ENCODE peak calls at places on chromosomes 12 and 14, in four cellular contexts. One of them, this sample, is unnamed.
A peak's percentile ranks its signal among the peaks of the same experiment; 100 is the strongest.

GRCh38 chr12:72074065-72074464 is 135.4 kb downstream of the TPH2 start:
- DNase-seq in stimulated activated CD4-positive, alpha-beta T cell treated with anti-CD3 and anti-CD28 coated beads, Interleukin-15, amount 100 ng/mL, for 48 hours: no peak
- DNase-seq in WERI-Rb-1: no peak
- DNase-seq in EL: no peak
- DNase-seq in this sample: no peak

GRCh38 chr12:65461017-65461416 is 182.5 kb downstream of the MSRB3 start:
- DNase-seq in stimulated activated CD4-positive, alpha-beta T cell treated with anti-CD3 and anti-CD28 coated beads, Interleukin-15, amount 100 ng/mL, for 48 hours: no peak
- DNase-seq in WERI-Rb-1: no peak
- DNase-seq in EL: no peak
- DNase-seq in this sample: no peak

GRCh38 chr14:22386924-22387775 is 201.9 kb downstream of the DAD1 start:
- DNase-seq in stimulated activated CD4-positive, alpha-beta T cell treated with anti-CD3 and anti-CD28 coated beads, Interleukin-15, amount 100 ng/mL, for 48 hours: no peak
- DNase-seq in WERI-Rb-1: peak; percentile 64
- DNase-seq in EL: peak; percentile 72
- DNase-seq in this sample: peak; percentile 77

GRCh38 chr14:69092840-69093422 is 60.0 kb downstream of the DCAF5 start:
- DNase-seq in stimulated activated CD4-positive, alpha-beta T cell treated with anti-CD3 and anti-CD28 coated beads, Interleukin-15, amount 100 ng/mL, for 48 hours: no peak
- DNase-seq in WERI-Rb-1: no peak
- DNase-seq in EL: no peak
- DNase-seq in this sample: no peak

GRCh38 chr14:37585101-37585479 is 10.0 kb downstream of the FOXA1 start:
- DNase-seq in stimulated activated CD4-positive, alpha-beta T cell treated with anti-CD3 and anti-CD28 coated beads, Interleukin-15, amount 100 ng/mL, for 48 hours: no peak
- DNase-seq in WERI-Rb-1: peak; percentile 18
- DNase-seq in EL: no peak
- DNase-seq in this sample: no peak

GRCh38 chr12:112466011-112466422 is 47.3 kb downstream of the PTPN11 start:
- DNase-seq in stimulated activated CD4-positive, alpha-beta T cell treated with anti-CD3 and anti-CD28 coated beads, Interleukin-15, amount 100 ng/mL, for 48 hours: no peak
- DNase-seq in WERI-Rb-1: no peak
- DNase-seq in EL: no peak
- DNase-seq in this sample: no peak

GRCh38 chr12:89346741-89347324 is 5.5 kb downstream of the DUSP6 start:
- DNase-seq in stimulated activated CD4-positive, alpha-beta T cell treated with anti-CD3 and anti-CD28 coated beads, Interleukin-15, amount 100 ng/mL, for 48 hours: no peak
- DNase-seq in WERI-Rb-1: no peak
- DNase-seq in EL: peak; percentile 40
- DNase-seq in this sample: peak; percentile 95

GRCh38 chr14:69650948-69651369 is 39.6 kb downstream of the SUSD6 start:
- DNase-seq in stimulated activated CD4-positive, alpha-beta T cell treated with anti-CD3 and anti-CD28 coated beads, Interleukin-15, amount 100 ng/mL, for 48 hours: no peak
- DNase-seq in WERI-Rb-1: no peak
- DNase-seq in EL: peak; percentile 41
- DNase-seq in this sample: peak; percentile 64

GRCh38 chr12:111788178-111788654 is 21.5 kb downstream of the ALDH2 start:
- DNase-seq in stimulated activated CD4-positive, alpha-beta T cell treated with anti-CD3 and anti-CD28 coated beads, Interleukin-15, amount 100 ng/mL, for 48 hours: no peak
- DNase-seq in WERI-Rb-1: peak; percentile 55
- DNase-seq in EL: peak; percentile 8
- DNase-seq in this sample: no peak

GRCh38 chr12:50162225-50162624 is 4.9 kb downstream of the CERS5 start:
- DNase-seq in stimulated activated CD4-positive, alpha-beta T cell treated with anti-CD3 and anti-CD28 coated beads, Interleukin-15, amount 100 ng/mL, for 48 hours: no peak
- DNase-seq in WERI-Rb-1: no peak
- DNase-seq in EL: no peak
- DNase-seq in this sample: no peak

GRCh38 chr14:39763402-39763890 is 331.2 kb upstream of the FBXO33 start:
- DNase-seq in stimulated activated CD4-positive, alpha-beta T cell treated with anti-CD3 and anti-CD28 coated beads, Interleukin-15, amount 100 ng/mL, for 48 hours: no peak
- DNase-seq in WERI-Rb-1: no peak
- DNase-seq in EL: no peak
- DNase-seq in this sample: no peak

GRCh38 chr12:78229491-78230209 is 399.0 kb downstream of the NAV3 start:
- DNase-seq in stimulated activated CD4-positive, alpha-beta T cell treated with anti-CD3 and anti-CD28 coated beads, Interleukin-15, amount 100 ng/mL, for 48 hours: peak; percentile 2
- DNase-seq in WERI-Rb-1: peak; percentile 57
- DNase-seq in EL: peak; percentile 56
- DNase-seq in this sample: peak; percentile 47

GRCh38 chr12:71397433-71397954 is 42.1 kb upstream of the LGR5 start:
- DNase-seq in stimulated activated CD4-positive, alpha-beta T cell treated with anti-CD3 and anti-CD28 coated beads, Interleukin-15, amount 100 ng/mL, for 48 hours: no peak
- DNase-seq in WERI-Rb-1: no peak
- DNase-seq in EL: peak; percentile 78
- DNase-seq in this sample: no peak

GRCh38 chr12:53107122-53107521 is 3.8 kb downstream of the SOAT2 start:
- DNase-seq in stimulated activated CD4-positive, alpha-beta T cell treated with anti-CD3 and anti-CD28 coated beads, Interleukin-15, amount 100 ng/mL, for 48 hours: no peak
- DNase-seq in WERI-Rb-1: no peak
- DNase-seq in EL: no peak
- DNase-seq in this sample: no peak

This sample was measured in endothelial cell of umbilical vein.